ENCODE peak calls at places on chromosomes 12 and 14, in four cellular contexts. Q is A549, B is NB4, Z is NCI-H1417. M is an unnamed sample.

GRCh38 chr14:98210045-98210678 is 1061.8 kb downstream of the BCL11B start:
- DNase-seq in Z (peak; percentile 64), Q (no peak), B (peak; percentile 79), M (no peak)

GRCh38 chr12:122130150-122130549 is 43.9 kb downstream of the IL31 start:
- DNase-seq in Q (no peak), B (no peak), Z (no peak), M (peak; percentile 28)

GRCh38 chr12:87816186-87816585 is 213.0 kb downstream of the C12orf50 start:
- DNase-seq in B (no peak), Q (no peak), Z (peak; percentile 33), M (no peak)

GRCh38 chr12:7460375-7461259 is 16.7 kb upstream of the CD163L1 start:
- DNase-seq in B (peak; percentile 64), Q (peak; percentile 66), Z (peak; percentile 70), M (peak; percentile 34)

GRCh38 chr12:105741786-105742566 is 396.8 kb downstream of the NUAK1 start:
- DNase-seq in Z (no peak), Q (no peak), B (no peak), M (no peak)

GRCh38 chr12:95547522-95548055 is 3.7 kb downstream of the USP44 start:
- DNase-seq in Q (no peak), Z (no peak), B (no peak), M (no peak)

GRCh38 chr14:46490150-46490769 is 161.3 kb downstream of the RPL10L start:
- DNase-seq in Z (peak; percentile 12), B (peak; percentile 59), Q (peak; percentile 15), M (peak; percentile 12)

GRCh38 chr14:25537846-25538455 is 488.0 kb upstream of the STXBP6 start:
- DNase-seq in B (peak; percentile 52), Z (peak; percentile 79), Q (peak; percentile 38), M (no peak)

GRCh38 chr12:4899361-4899760 is 10.3 kb upstream of the KCNA1 start:
- DNase-seq in Z (peak; percentile 60), B (no peak), Q (no peak), M (no peak)

GRCh38 chr12:72098622-72099021 is 160.0 kb downstream of the TPH2 start:
- DNase-seq in B (no peak), Z (no peak), Q (peak; percentile 6), M (no peak)

GRCh38 chr14:69877492-69877891 is 1.7 kb upstream of the SMOC1 start:
- DNase-seq in Q (peak; percentile 51), B (peak; percentile 48), Z (peak; percentile 58), M (peak; percentile 29)

GRCh38 chr14:73759183-73759713 is 45.1 kb upstream of the PNMA1 start:
- DNase-seq in B (peak; percentile 75), Q (no peak), Z (peak; percentile 70), M (no peak)

GRCh38 chr12:76489737-76490136 is 69.8 kb downstream of the OSBPL8 start:
- DNase-seq in B (no peak), Z (no peak), Q (peak; percentile 38), M (no peak)

GRCh38 chr12:124567035-124567672 is at the start of gene NCOR2:
- DNase-seq in Z (peak; percentile 76), Q (no peak), B (peak; percentile 79), M (no peak)

GRCh38 chr14:101916816-101917412 is 47.5 kb upstream of the DYNC1H1 start:
- DNase-seq in B (no peak), Z (no peak), Q (no peak), M (no peak)

M was measured in HCT116.